ENCODE peak calls at places on chromosomes 7 and 10, in six cellular contexts. F is heart right ventricle; W is IMR-90; D is Peyer's patch; P is CD8-positive, alpha-beta T cell; V is hepatocyte. E is an unnamed sample.
A peak's percentile ranks its signal among the peaks of the same experiment; 100 is the strongest.

GRCh38 chr7:152760384-152761115 is 998 bp downstream of the ACTR3B start:
- DNase-seq in F (no peak), W (peak; percentile 24), D (no peak), P (no peak), V (no peak), E (no peak)

GRCh38 chr10:126153686-126154628 is 234.3 kb downstream of the ADAM12 start:
- DNase-seq in F (peak; percentile 24), W (peak; percentile 23), D (no peak), P (no peak), V (no peak), E (no peak)

GRCh38 chr7:2032030-2032875 is 200.5 kb downstream of the MAD1L1 start:
- DNase-seq in F (no peak), W (peak; percentile 59), D (peak; percentile 21), P (no peak), V (no peak), E (peak; percentile 51)

GRCh38 chr10:67520924-67521520 is 175.0 kb downstream of the CTNNA3 start:
- DNase-seq in F (peak; percentile 10), W (peak; percentile 72), D (no peak), P (no peak), V (peak; percentile 76), E (no peak)

GRCh38 chr7:133265821-133266220 is 12.9 kb downstream of the EXOC4 start:
- DNase-seq in F (no peak), W (peak; percentile 21), D (no peak), P (no peak), V (no peak), E (no peak)

GRCh38 chr7:140048138-140048537 is 14.6 kb downstream of the PARP12 start:
- DNase-seq in F (no peak), W (no peak), D (no peak), P (no peak), V (no peak), E (no peak)

GRCh38 chr10:3043512-3044368 is 23.6 kb upstream of the PFKP start:
- DNase-seq in F (peak; percentile 52), W (peak; percentile 80), D (peak; percentile 67), P (peak; percentile 51), V (peak; percentile 83), E (no peak)

GRCh38 chr10:15455456-15455855 is 84.4 kb upstream of the FAM171A1 start:
- DNase-seq in F (no peak), W (no peak), D (no peak), P (no peak), V (no peak), E (no peak)

GRCh38 chr7:74052628-74053027 is 24.7 kb downstream of the ELN start:
- DNase-seq in F (no peak), W (no peak), D (no peak), P (no peak), V (no peak), E (no peak)

GRCh38 chr10:29415876-29416275 is 127.0 kb downstream of the LYZL1 start:
- DNase-seq in F (no peak), W (peak; percentile 29), D (no peak), P (no peak), V (no peak), E (no peak)

GRCh38 chr7:138030679-138031351 is 28.9 kb upstream of the CREB3L2 start:
- DNase-seq in F (no peak), W (no peak), D (no peak), P (no peak), V (peak; percentile 17), E (no peak)

GRCh38 chr10:58511765-58512469 is 755 bp upstream of the BICC1 start:
- DNase-seq in F (peak; percentile 14), W (peak; percentile 43), D (peak; percentile 43), P (no peak), V (peak; percentile 19), E (no peak)

GRCh38 chr10:129770286-129770685 is 193.8 kb downstream of the EBF3 start:
- DNase-seq in F (no peak), W (no peak), D (peak; percentile 18), P (no peak), V (no peak), E (no peak)

GRCh38 chr7:45122975-45123860 is 11.7 kb upstream of the TBRG4 start:
- DNase-seq in F (no peak), W (no peak), D (no peak), P (no peak), V (no peak), E (no peak)

GRCh38 chr7:63900394-63901203 is 98.0 kb upstream of the ZNF722 start:
- DNase-seq in F (peak; percentile 98), W (no peak), D (peak; percentile 88), P (peak; percentile 88), V (no peak), E (peak; percentile 95)

GRCh38 chr10:129963076-129963830 is 821 bp downstream of the EBF3 start:
- DNase-seq in F (no peak), W (peak; percentile 40), D (no peak), P (no peak), V (peak; percentile 47), E (no peak)

GRCh38 chr7:75889826-75890225 is 11.0 kb downstream of the RHBDD2 start:
- DNase-seq in F (no peak), W (peak; percentile 27), D (no peak), P (no peak), V (no peak), E (no peak)

GRCh38 chr10:124983321-124983720 is 41.4 kb downstream of the ZRANB1 start:
- DNase-seq in F (no peak), W (no peak), D (no peak), P (no peak), V (no peak), E (no peak)

GRCh38 chr10:131850490-131850880 is 50.3 kb upstream of the PPP2R2D start:
- DNase-seq in F (no peak), W (no peak), D (no peak), P (no peak), V (no peak), E (no peak)

GRCh38 chr10:110643670-110644597 is at the start of gene RBM20:
- DNase-seq in F (peak; percentile 59), W (no peak), D (peak; percentile 50), P (no peak), V (peak; percentile 54), E (no peak)

GRCh38 chr7:519974-520458 is 370 bp upstream of the PDGFA start:
- DNase-seq in F (peak; percentile 57), W (peak; percentile 36), D (peak; percentile 77), P (no peak), V (peak; percentile 83), E (peak; percentile 84)

GRCh38 chr7:69657331-69657730 is 59.1 kb downstream of the AUTS2 start:
- DNase-seq in F (no peak), W (no peak), D (no peak), P (no peak), V (no peak), E (no peak)

GRCh38 chr10:103759100-103759781 is 96.1 kb downstream of the SH3PXD2A start:
- DNase-seq in F (peak; percentile 85), W (peak; percentile 91), D (peak; percentile 60), P (peak; percentile 50), V (peak; percentile 63), E (no peak)

GRCh38 chr7:27179503-27180430 is 5.3 kb downstream of the HOXA11 start:
- DNase-seq in F (no peak), W (peak; percentile 45), D (peak; percentile 91), P (peak; percentile 56), V (peak; percentile 87), E (peak; percentile 81)

GRCh38 chr10:50605280-50606270 is 18.2 kb downstream of the SGMS1 start:
- DNase-seq in F (peak; percentile 43), W (peak; percentile 98), D (no peak), P (no peak), V (peak; percentile 79), E (no peak)

GRCh38 chr7:141193066-141193465 is 119.2 kb downstream of the TMEM178B start:
- DNase-seq in F (no peak), W (no peak), D (no peak), P (no peak), V (no peak), E (no peak)

GRCh38 chr7:51324206-51324884 is 7.7 kb upstream of the COBL start:
- DNase-seq in F (no peak), W (no peak), D (no peak), P (no peak), V (peak; percentile 60), E (no peak)

GRCh38 chr10:110535958-110536891 is 31.3 kb upstream of the SMC3 start:
- DNase-seq in F (peak; percentile 43), W (peak; percentile 92), D (no peak), P (peak; percentile 65), V (no peak), E (peak; percentile 80)

GRCh38 chr10:101655581-101655980 is 39.4 kb downstream of the FBXW4 start:
- DNase-seq in F (peak; percentile 8), W (peak; percentile 47), D (no peak), P (no peak), V (no peak), E (no peak)

GRCh38 chr7:83793558-83793957 is 144.6 kb upstream of the SEMA3E start:
- DNase-seq in F (no peak), W (no peak), D (no peak), P (no peak), V (no peak), E (no peak)
- H3K27ac ChIP-seq in F (no peak overlapping the region), W (no peak overlapping the region), D (no peak overlapping the region), P (no peak overlapping the region), V (no peak overlapping the region), E (no peak overlapping the region)

DNA sequence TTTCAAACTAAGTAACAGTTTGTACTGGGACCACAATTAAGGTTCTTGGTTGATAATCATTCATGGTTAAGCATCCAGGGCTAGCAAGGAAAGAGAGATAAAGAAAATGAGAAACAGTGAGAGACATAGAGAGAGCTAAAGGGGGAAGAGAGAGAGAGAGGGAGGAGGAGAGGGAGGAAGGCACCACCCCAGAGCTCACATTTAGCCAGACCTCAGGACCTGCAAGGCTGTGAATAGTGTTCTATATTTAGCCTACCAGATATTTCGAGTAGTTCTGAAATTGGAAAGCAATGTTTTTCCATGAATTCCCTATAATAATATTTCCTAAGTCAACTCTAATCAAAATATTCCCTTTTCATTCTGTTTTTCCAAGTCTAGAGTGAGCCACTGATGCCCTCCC is 119.4 kb upstream of the INHBA start:
- DNase-seq in F (no peak), W (no peak), D (no peak), P (no peak), V (no peak), E (no peak)
- TF ChIP-seq CTCF in F (no peak), W (no peak), D (no peak), P (no peak), V (no peak), E (no peak)

DNA sequence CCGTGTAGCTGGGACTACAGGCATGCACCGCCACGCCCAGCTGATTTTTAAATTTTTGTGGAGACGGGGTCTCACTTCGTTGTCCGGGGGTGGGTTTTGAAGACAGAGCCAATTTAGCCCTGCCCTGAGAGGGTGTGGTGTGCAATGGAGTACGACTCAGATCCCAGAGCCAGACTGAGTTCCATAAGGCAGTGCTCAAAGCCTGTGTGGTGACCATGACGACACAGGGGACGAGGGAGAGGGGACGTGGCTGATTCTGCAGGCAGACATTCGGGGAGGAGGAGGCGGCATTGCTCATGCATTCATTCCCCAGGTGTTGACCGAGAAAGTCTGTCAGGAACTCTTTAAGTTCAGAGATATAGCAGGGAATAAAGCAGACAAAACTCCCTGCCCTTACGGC is 72.1 kb downstream of the ZMIZ1 start:
- DNase-seq in F (no peak), W (peak; percentile 46), D (no peak), P (no peak), V (no peak), E (no peak)
- H3K27ac ChIP-seq in F (peak overlapping the region; percentile 91), W (peak overlapping the region; percentile 96), D (no peak overlapping the region), P (no peak overlapping the region), V (no peak overlapping the region), E (no peak overlapping the region)

GRCh38 chr10:89245802-89246201 is 5.8 kb downstream of the LIPA start:
- DNase-seq in F (no peak), W (no peak), D (no peak), P (no peak), V (no peak), E (no peak)
- TF ChIP-seq CTCF in F (no peak), W (no peak), D (no peak), P (no peak), V (no peak), E (no peak)

GRCh38 chr10:76576276-76576962 is 1061.2 kb downstream of the KCNMA1 start:
- DNase-seq in F (no peak), W (peak; percentile 76), D (no peak), P (no peak), V (no peak), E (no peak)
- H3K27ac ChIP-seq in F (peak overlapping the region; percentile 54), W (peak overlapping the region; percentile 48), D (no peak overlapping the region), P (no peak overlapping the region), V (no peak overlapping the region), E (peak overlapping the region; percentile 2)

E was measured in upper lobe of right lung.